ENCODE peak calls at places on chromosome 18, in seven cellular contexts. C is PC-9; F is endothelial cell of umbilical vein; B is CD8-positive, alpha-beta memory T cell; O is adipocyte; R is psoas muscle; I is A549. Q is an unnamed sample.

GRCh38 chr18:8800041-8800441 is 94.7 kb downstream of the MTCL1 start:
- DNase-seq in B (no peak), O (no peak), C (no peak), R (peak; percentile 57), I (no peak), F (no peak), Q (no peak)

GRCh38 chr18:45121146-45121545 is 440.5 kb downstream of the SETBP1 start:
- DNase-seq in F (no peak), O (no peak), C (no peak), I (no peak), B (no peak), R (no peak), Q (no peak)

GRCh38 chr18:44548291-44549221 is 132.1 kb upstream of the SETBP1 start:
- DNase-seq in I (no peak), F (peak; percentile 9), C (no peak), R (no peak), B (no peak), O (peak; percentile 39), Q (no peak)

GRCh38 chr18:44859751-44860458 is 179.2 kb downstream of the SETBP1 start:
- DNase-seq in C (no peak), R (no peak), I (no peak), F (no peak), O (no peak), B (no peak), Q (no peak)

GRCh38 chr18:42706618-42707017 is 408.9 kb downstream of the RIT2 start:
- DNase-seq in F (no peak), C (no peak), I (peak; percentile 1), B (no peak), O (no peak), R (no peak), Q (peak; percentile 8)

GRCh38 chr18:29181151-29181901 is 1004.4 kb upstream of the CDH2 start:
- DNase-seq in C (no peak), F (peak; percentile 71), R (no peak), I (peak; percentile 15), O (peak; percentile 95), B (no peak), Q (no peak)

GRCh38 chr18:27860011-27860410 is 316.9 kb downstream of the CDH2 start:
- DNase-seq in C (peak; percentile 47), I (no peak), R (no peak), F (no peak), O (no peak), B (no peak), Q (no peak)

GRCh38 chr18:36023336-36023735 is 44.0 kb downstream of the RPRD1A start:
- DNase-seq in B (no peak), O (no peak), F (no peak), R (no peak), C (no peak), I (no peak), Q (no peak)

GRCh38 chr18:51659781-51660180 is 462.3 kb upstream of the MEX3C start:
- DNase-seq in O (no peak), I (no peak), B (no peak), C (no peak), F (no peak), R (no peak), Q (no peak)

GRCh38 chr18:49249523-49249922 is 210.9 kb downstream of the DYM start:
- DNase-seq in I (peak; percentile 12), O (peak; percentile 91), C (no peak), R (no peak), F (peak; percentile 71), B (no peak), Q (no peak)

GRCh38 chr18:56825312-56825711 is 174.2 kb downstream of the WDR7 start:
- DNase-seq in O (no peak), C (no peak), R (no peak), B (no peak), F (no peak), I (no peak), Q (no peak)

GRCh38 chr18:57051586-57052044 is 95.3 kb upstream of the BOD1L2 start:
- DNase-seq in B (no peak), I (no peak), C (no peak), F (no peak), O (no peak), R (no peak), Q (no peak)

GRCh38 chr18:63697261-63697660 is 5.5 kb upstream of the SERPINB11 start:
- DNase-seq in B (no peak), F (no peak), I (no peak), C (no peak), O (peak; percentile 9), R (no peak), Q (no peak)

GRCh38 chr18:12391487-12392136 is 14.6 kb upstream of the AFG3L2 start:
- DNase-seq in B (peak; percentile 44), O (peak; percentile 93), F (peak; percentile 73), R (peak; percentile 50), I (peak; percentile 53), C (peak; percentile 64), Q (peak; percentile 66)

GRCh38 chr18:79531926-79532689 is 136.4 kb downstream of the NFATC1 start:
- DNase-seq in B (no peak), R (no peak), F (no peak), C (no peak), O (peak; percentile 26), I (no peak), Q (no peak)

GRCh38 chr18:33440384-33441043 is at the start of gene CCDC178:
- DNase-seq in B (no peak), I (no peak), O (peak; percentile 41), C (no peak), R (no peak), F (peak; percentile 6), Q (no peak)

DNA sequence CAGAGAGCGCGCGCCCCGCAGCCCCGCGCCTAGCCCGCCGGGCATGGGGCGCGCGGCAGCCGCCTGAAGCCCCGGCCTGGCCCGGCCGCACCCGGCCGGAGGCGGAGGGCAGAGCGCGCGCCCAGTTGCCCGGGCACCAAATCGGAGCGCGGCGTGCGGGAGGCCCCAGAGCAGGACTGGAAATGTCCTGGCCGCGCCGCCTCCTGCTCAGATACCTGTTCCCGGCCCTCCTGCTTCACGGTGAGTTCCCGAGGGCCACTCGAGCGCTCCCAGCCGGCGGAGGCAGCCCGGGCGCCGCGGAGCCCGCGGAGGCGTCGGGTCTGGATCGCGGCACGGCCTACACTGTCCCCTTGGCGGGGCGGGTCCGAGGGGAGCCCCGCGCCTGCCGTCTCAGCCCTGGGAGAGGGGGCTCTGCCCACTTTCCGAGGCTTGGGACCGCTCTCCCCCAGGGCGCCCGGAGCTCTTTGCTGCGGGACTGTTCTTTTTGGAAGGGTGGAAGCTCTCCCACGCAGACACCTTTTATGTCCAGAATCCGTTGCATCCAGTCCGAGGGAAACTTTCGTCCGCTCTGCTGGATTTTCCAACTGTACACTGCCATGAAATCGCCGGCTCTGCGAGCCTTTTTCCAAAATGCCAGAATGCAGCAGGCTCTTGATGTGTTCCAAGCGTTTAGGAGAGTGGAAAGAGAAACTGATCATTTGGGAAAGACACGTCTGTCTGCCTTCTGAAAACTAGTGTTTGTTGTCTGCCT is 540 bp downstream of the APCDD1 start:
- DNase-seq in I (peak; percentile 1), F (peak; percentile 4), O (peak; percentile 47), B (no peak), C (no peak), R (peak; percentile 28), Q (no peak)
- H3K4me3 ChIP-seq in I (peak overlapping the region; percentile 47), F (no peak overlapping the region), O (peak overlapping the region; percentile 90), B (no peak overlapping the region), C (no peak overlapping the region), R (peak overlapping the region; percentile 68), Q (peak overlapping the region; percentile 50)

DNA sequence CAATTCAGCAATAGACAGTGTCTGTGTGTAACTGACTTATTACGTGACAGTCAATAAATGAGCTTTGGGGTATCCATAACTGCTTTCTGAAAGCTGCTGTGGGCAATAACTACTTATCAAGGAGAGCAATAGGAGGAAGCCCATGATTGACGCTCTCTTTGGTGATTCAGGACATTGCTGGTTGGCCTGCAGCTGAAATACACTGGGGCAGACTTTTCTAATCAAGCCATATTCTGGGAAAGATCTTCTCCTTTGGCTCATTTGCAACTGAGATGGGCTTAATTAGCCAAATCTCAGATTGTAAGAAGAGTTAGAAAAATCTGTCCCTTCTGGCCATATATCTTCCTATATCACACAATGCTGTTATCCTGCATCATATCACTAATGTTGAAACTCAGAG is 24.0 kb upstream of the CCBE1 start:
- DNase-seq in I (no peak), R (no peak), C (no peak), B (no peak), O (no peak), F (no peak), Q (no peak)
- H3K4me1 ChIP-seq in I (peaks cover 32% of the 10 kb centered on the region), R (no peaks in the 10 kb centered on the region), C (peaks cover 60% of the 10 kb centered on the region), B (no peaks in the 10 kb centered on the region), O (peaks cover 46% of the 10 kb centered on the region), F (no peaks in the 10 kb centered on the region), Q (no peaks in the 10 kb centered on the region)

GRCh38 chr18:26215247-26215970 is 10.8 kb upstream of the TAF4B start:
- DNase-seq in C (no peak), I (no peak), B (peak; percentile 86), R (no peak), F (no peak), O (no peak), Q (no peak)
- H3K4me3 ChIP-seq in C (no peak overlapping the region), I (no peak overlapping the region), B (peak overlapping the region; percentile 29), R (no peak overlapping the region), F (no peak overlapping the region), O (no peak overlapping the region), Q (no peak overlapping the region)

DNA sequence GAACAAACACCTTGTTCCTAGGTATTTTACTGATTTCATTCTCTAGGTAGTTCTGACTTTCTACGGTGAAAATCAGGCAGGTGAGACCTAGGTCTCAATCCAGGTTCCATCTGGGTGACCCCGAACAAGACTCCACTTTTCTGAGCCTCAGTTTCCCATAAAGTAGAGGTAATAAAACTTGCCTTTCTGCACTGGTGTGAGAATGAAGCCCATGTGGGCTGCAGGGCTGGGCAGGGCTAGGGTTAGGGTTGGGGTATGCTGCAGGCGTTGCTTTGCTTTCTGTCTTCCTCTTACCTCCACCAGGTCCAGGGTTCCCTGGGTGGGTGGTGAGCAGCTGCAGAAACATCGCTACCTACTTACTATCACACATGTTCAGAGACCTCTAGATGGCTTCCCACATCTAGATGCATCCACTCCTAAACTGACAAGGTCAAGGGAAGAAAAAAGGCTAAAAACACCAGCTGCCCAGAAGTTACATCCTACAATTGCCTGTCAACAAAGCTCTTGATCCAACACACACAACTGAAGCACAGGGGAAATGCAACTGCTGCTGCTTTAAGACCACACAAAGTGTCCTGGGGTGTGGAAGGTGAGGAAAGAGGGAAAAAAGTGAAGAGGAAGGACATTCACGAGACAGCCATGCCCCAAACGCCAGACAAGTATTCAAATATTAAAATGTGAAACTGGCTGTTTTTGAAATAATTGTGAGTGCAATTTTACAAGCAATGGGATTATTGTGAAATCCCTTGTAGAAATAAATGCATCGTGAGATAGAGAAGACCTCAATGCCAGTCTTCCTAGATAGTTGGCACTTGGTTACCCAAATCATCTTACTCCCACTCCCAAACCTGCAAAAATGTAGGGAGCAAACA is 23.5 kb downstream of the MBP start:
- DNase-seq in F (no peak), I (no peak), O (no peak), R (no peak), B (no peak), C (no peak), Q (no peak)
- H3K4me1 ChIP-seq in F (peaks cover 9% of the 10 kb centered on the region), I (peaks cover 66% of the 10 kb centered on the region), O (peaks cover 56% of the 10 kb centered on the region), R (peaks cover 63% of the 10 kb centered on the region), B (peaks cover 60% of the 10 kb centered on the region), C (peaks cover 8% of the 10 kb centered on the region), Q (peaks cover 3% of the 10 kb centered on the region)